ENCODE peak calls at places on chromosomes 12 and 14, in six cellular contexts. G, I, E, W, Y and T are unnamed samples.

GRCh38 chr14:60904381-60904780 is 76.5 kb downstream of the TRMT5 start:
- DNase-seq in G (no peak), I (no peak), E (no peak), W (no peak), Y (no peak), T (no peak)

GRCh38 chr12:6370994-6371754 is 4.2 kb downstream of the SCNN1A start:
- DNase-seq in G (peak; percentile 98), I (no peak), E (no peak), W (no peak), Y (peak; percentile 92), T (no peak)

GRCh38 chr12:104056419-104056972 is 6.5 kb upstream of the GLT8D2 start:
- DNase-seq in G (no peak), I (no peak), E (no peak), W (no peak), Y (no peak), T (no peak)

GRCh38 chr12:64457036-64457435 is 5.1 kb downstream of the TBK1 start:
- DNase-seq in G (no peak), I (no peak), E (no peak), W (no peak), Y (peak; percentile 32), T (no peak)

GRCh38 chr12:70757830-70758493 is 120.7 kb upstream of the PTPRB start:
- DNase-seq in G (no peak), I (no peak), E (no peak), W (no peak), Y (no peak), T (no peak)

GRCh38 chr14:69879175-69880047 is at the start of gene SMOC1:
- DNase-seq in G (peak; percentile 84), I (no peak), E (peak; percentile 89), W (no peak), Y (no peak), T (no peak)

GRCh38 chr12:64385468-64385867 is 5.1 kb downstream of the C12orf56 start:
- DNase-seq in G (no peak), I (no peak), E (no peak), W (no peak), Y (peak; percentile 90), T (no peak)

GRCh38 chr12:58425481-58426392 is 484.4 kb downstream of the ATP23 start:
- DNase-seq in G (peak; percentile 86), I (no peak), E (peak; percentile 3), W (no peak), Y (peak; percentile 97), T (peak; percentile 68)

GRCh38 chr12:6333566-6333965 is 8.3 kb downstream of the TNFRSF1A start:
- DNase-seq in G (no peak), I (no peak), E (no peak), W (no peak), Y (peak; percentile 99), T (peak; percentile 42)

GRCh38 chr14:35855886-35856481 is 29.8 kb downstream of the BRMS1L start:
- DNase-seq in G (no peak), I (no peak), E (no peak), W (no peak), Y (no peak), T (no peak)

GRCh38 chr14:26872930-26873470 is 275.2 kb upstream of the NOVA1 start:
- DNase-seq in G (no peak), I (no peak), E (no peak), W (no peak), Y (no peak), T (no peak)

GRCh38 chr12:52354197-52354596 is 13.1 kb downstream of the KRT85 start:
- DNase-seq in G (no peak), I (no peak), E (no peak), W (no peak), Y (no peak), T (no peak)

GRCh38 chr12:121908702-121909101 is 9.7 kb upstream of the CFAP251 start:
- DNase-seq in G (no peak), I (no peak), E (no peak), W (no peak), Y (no peak), T (no peak)

GRCh38 chr12:34305176-34305575 is 282.9 kb downstream of the ALG10 start:
- DNase-seq in G (no peak), I (no peak), E (no peak), W (no peak), Y (no peak), T (no peak)

GRCh38 chr12:116964004-116964739 is 53.4 kb downstream of the FBXW8 start:
- DNase-seq in G (no peak), I (no peak), E (no peak), W (no peak), Y (no peak), T (no peak)

GRCh38 chr12:93743229-93743998 is 66.2 kb downstream of the CRADD start:
- DNase-seq in G (no peak), I (no peak), E (no peak), W (no peak), Y (no peak), T (no peak)

GRCh38 chr12:5442251-5443006 is 10.5 kb downstream of the NTF3 start:
- DNase-seq in G (peak; percentile 42), I (no peak), E (peak; percentile 20), W (no peak), Y (peak; percentile 72), T (peak; percentile 37)

GRCh38 chr14:55699131-55700057 is 119.4 kb downstream of the KTN1 start:
- DNase-seq in G (peak; percentile 53), I (no peak), E (no peak), W (no peak), Y (peak; percentile 50), T (no peak)

GRCh38 chr12:126831115-126831514 is 1435.9 kb upstream of the TMEM132C start:
- DNase-seq in G (no peak), I (no peak), E (no peak), W (no peak), Y (no peak), T (no peak)

GRCh38 chr12:1115471-1116242 is 124.6 kb downstream of the ERC1 start:
- DNase-seq in G (no peak), I (no peak), E (no peak), W (no peak), Y (peak; percentile 89), T (peak; percentile 27)

GRCh38 chr14:92651106-92651792 is 97.2 kb downstream of the LGMN start:
- DNase-seq in G (no peak), I (peak; percentile 71), E (no peak), W (peak; percentile 52), Y (no peak), T (no peak)

GRCh38 chr14:103061482-103061976 is 4.2 kb upstream of the CDC42BPB start:
- DNase-seq in G (no peak), I (no peak), E (no peak), W (no peak), Y (no peak), T (no peak)